ENCODE peak calls at places on chromosomes 11 and 22, in nine cellular contexts. B is left ventricle myocardium inferior; K is dorsolateral prefrontal cortex; F is CD8-positive, alpha-beta T cell; T is SK-N-SH; Q is uterus; W is cardiac muscle cell; J is A673; X is H9. L is an unnamed sample.

GRCh38 chr11:12813371-12814225 is 139.4 kb downstream of the TEAD1 start:
- DNase-seq in X (no peak), F (no peak), J (no peak), B (no peak), W (peak), K (no peak), Q (peak), T (no peak), L (no peak)

GRCh38 chr11:84498016-84498415 is 1129.1 kb downstream of the DLG2 start:
- DNase-seq in Q (no peak), B (no peak), J (no peak), T (no peak), W (peak), K (peak), F (no peak), X (no peak), L (no peak)

GRCh38 chr11:70933986-70934583 is 318.3 kb downstream of the SHANK2 start:
- DNase-seq in Q (no peak), X (no peak), T (no peak), K (no peak), J (no peak), F (no peak), B (no peak), W (no peak), L (no peak)

GRCh38 chr11:70271635-70271953 is 1.1 kb downstream of the PPFIA1 start:
- DNase-seq in K (no peak), B (no peak), Q (no peak), J (no peak), X (no peak), F (no peak), W (no peak), T (no peak), L (no peak)

GRCh38 chr11:7204778-7205177 is 46.9 kb upstream of the SYT9 start:
- DNase-seq in W (peak), Q (no peak), K (no peak), T (no peak), F (no peak), J (no peak), B (no peak), X (no peak), L (no peak)

GRCh38 chr11:68200639-68201038 is 12.5 kb downstream of the KMT5B start:
- DNase-seq in W (peak), K (no peak), X (no peak), T (no peak), B (no peak), F (no peak), Q (no peak), J (peak), L (no peak)

GRCh38 chr11:70824590-70825300 is 426.4 kb downstream of the CTTN start:
- DNase-seq in K (peak), W (peak), B (no peak), X (no peak), F (no peak), J (peak), T (peak), Q (no peak), L (no peak)

GRCh38 chr11:2781413-2782274 is 81.8 kb upstream of the KCNQ1OT1 start:
- DNase-seq in B (peak), X (no peak), K (peak), F (no peak), W (no peak), T (no peak), Q (peak), J (no peak), L (peak)

GRCh38 chr22:30650508-30651116 is 15.0 kb downstream of the SLC35E4 start:
- DNase-seq in F (no peak), K (peak), T (no peak), Q (no peak), B (no peak), J (no peak), X (no peak), W (no peak), L (no peak)

GRCh38 chr11:14973621-14974020 is 1.5 kb upstream of the CALCA start:
- DNase-seq in B (no peak), J (peak), K (no peak), T (peak), F (no peak), W (peak), X (peak), Q (no peak), L (no peak)

GRCh38 chr11:113673566-113674396 is 32.3 kb downstream of the TMPRSS5 start:
- DNase-seq in Q (no peak), J (no peak), X (no peak), F (no peak), W (no peak), T (no peak), K (no peak), B (no peak), L (no peak)

GRCh38 chr11:76793391-76793811 is 10.2 kb downstream of the TSKU start:
- DNase-seq in K (no peak), Q (peak), J (peak), F (no peak), T (peak), B (no peak), X (no peak), W (no peak), L (no peak)

GRCh38 chr11:28701760-28702449 is 593.7 kb downstream of the METTL15 start:
- DNase-seq in Q (no peak), W (no peak), B (no peak), T (no peak), F (no peak), J (peak), K (no peak), X (no peak), L (no peak)
- H3K27ac ChIP-seq in Q (no peak), W (no peak), B (no peak), T (peak), F (no peak), J (no peak), K (no peak), X (no peak), L (no peak)

GRCh38 chr11:59265735-59266134 is 53.0 kb upstream of the MPEG1 start:
- DNase-seq in Q (no peak), X (no peak), B (no peak), T (no peak), W (no peak), J (no peak), F (no peak), K (no peak), L (no peak)

GRCh38 chr11:59261150-59261549 is 48.4 kb upstream of the MPEG1 start:
- DNase-seq in X (no peak), B (no peak), F (no peak), J (no peak), Q (no peak), T (no peak), K (no peak), W (no peak), L (no peak)

GRCh38 chr11:59262419-59262818 is 49.7 kb upstream of the MPEG1 start:
- DNase-seq in T (no peak), Q (no peak), X (no peak), J (no peak), B (no peak), F (no peak), W (no peak), K (no peak), L (no peak)

GRCh38 chr11:59264736-59265135 is 52.0 kb upstream of the MPEG1 start:
- DNase-seq in T (no peak), K (no peak), X (no peak), Q (no peak), F (no peak), W (no peak), J (no peak), B (no peak), L (no peak)

GRCh38 chr11:59263225-59263894 is 50.6 kb upstream of the MPEG1 start:
- DNase-seq in W (no peak), X (peak), F (no peak), Q (no peak), K (no peak), B (no peak), J (no peak), T (no peak), L (no peak)
- TF ChIP-seq CTCF in W (no peak), X (peak), F (no peak), Q (no peak), K (no peak), B (no peak), J (peak), T (peak), L (no peak)

GRCh38 chr11:78420255-78420764 is 2.7 kb upstream of the GAB2 start:
- DNase-seq in T (peak), J (peak), B (peak), K (peak), F (peak), Q (peak), W (peak), X (peak), L (peak)

GRCh38 chr11:78425436-78425835 is 7.8 kb upstream of the GAB2 start:
- DNase-seq in X (no peak), K (no peak), T (peak), B (no peak), J (no peak), F (no peak), Q (no peak), W (peak), L (no peak)

GRCh38 chr11:78420796-78421209 is 3.2 kb upstream of the GAB2 start:
- DNase-seq in B (peak), W (peak), Q (peak), T (peak), J (peak), F (peak), X (no peak), K (peak), L (peak)

GRCh38 chr11:78424334-78425270 is 7.0 kb upstream of the GAB2 start:
- DNase-seq in T (peak), K (no peak), Q (no peak), W (peak), B (no peak), J (peak), X (no peak), F (no peak), L (no peak)

DNA sequence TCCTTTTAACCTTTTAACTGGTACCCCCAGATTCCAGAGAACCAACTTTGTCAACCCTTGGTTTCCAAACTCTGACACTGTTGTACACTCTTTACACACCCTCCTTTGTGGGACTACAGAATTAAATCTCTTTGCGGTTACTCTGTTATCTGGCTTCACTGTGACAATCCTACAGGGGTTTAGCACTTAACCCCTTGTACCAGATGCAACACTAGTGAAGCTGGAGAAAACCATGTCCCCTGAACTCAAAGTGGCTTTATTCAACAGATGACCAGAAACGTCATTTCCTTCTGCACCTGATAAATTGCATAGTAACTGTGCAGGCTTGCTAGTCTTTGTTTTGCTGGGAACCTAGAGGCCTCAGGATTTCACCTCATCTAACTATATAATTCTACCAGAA is 5.6 kb upstream of the GAB2 start:
- DNase-seq in T (no peak), Q (no peak), F (no peak), X (no peak), B (no peak), K (no peak), W (no peak), J (no peak), L (no peak)
- H3K27ac ChIP-seq in T (no peak), Q (no peak), F (no peak), X (no peak), B (no peak), K (no peak), W (no peak), J (no peak), L (no peak)

DNA sequence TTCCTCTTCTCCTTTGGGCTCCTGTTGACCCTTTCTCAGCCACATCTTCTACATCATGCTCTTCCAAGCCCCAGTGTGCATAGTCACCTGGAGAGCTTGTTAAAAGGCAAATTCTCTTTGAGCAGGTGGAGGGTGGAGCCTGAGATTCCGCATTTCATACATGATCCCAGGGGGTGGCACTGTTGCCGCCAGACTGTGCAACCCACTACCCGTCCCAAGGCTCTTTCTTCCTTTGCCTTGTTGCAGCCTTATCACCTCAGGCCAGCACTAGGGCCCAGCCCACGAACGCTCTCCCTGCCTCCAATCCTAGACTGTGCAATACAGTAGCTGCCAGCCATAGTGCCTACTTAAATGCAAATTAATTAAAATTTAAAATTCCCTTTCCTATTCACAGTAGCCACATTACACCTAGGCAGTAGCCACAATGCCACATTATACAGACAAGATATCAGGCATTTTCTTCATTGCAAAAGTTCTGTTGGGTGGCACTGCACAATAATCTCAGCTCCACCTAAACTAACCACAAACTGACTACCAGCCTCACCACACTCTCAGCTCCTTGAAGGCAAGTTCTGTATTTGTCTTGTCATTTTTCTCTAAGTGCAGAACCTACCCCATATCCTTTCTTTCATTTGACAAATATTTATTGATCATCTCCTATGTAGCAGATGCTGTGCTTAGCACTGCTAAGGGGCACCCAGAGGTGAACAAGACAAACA is 4.6 kb upstream of the KCNJ5 start:
- DNase-seq in W (no peak), T (peak), J (peak), X (no peak), K (no peak), F (no peak), Q (no peak), B (no peak), L (no peak)
- TF ChIP-seq CTCF in W (peak), T (peak), J (peak), X (peak), K (no peak), F (no peak), Q (no peak), B (peak), L (no peak)

GRCh38 chr22:19991645-19992451 is 24.8 kb downstream of the ARVCF start:
- DNase-seq in W (no peak), K (no peak), T (no peak), B (no peak), X (no peak), J (no peak), Q (no peak), F (peak), L (peak)
- H3K27ac ChIP-seq in W (no peak), K (peak), T (no peak), B (peak), X (no peak), J (no peak), Q (no peak), F (no peak), L (peak)

DNA sequence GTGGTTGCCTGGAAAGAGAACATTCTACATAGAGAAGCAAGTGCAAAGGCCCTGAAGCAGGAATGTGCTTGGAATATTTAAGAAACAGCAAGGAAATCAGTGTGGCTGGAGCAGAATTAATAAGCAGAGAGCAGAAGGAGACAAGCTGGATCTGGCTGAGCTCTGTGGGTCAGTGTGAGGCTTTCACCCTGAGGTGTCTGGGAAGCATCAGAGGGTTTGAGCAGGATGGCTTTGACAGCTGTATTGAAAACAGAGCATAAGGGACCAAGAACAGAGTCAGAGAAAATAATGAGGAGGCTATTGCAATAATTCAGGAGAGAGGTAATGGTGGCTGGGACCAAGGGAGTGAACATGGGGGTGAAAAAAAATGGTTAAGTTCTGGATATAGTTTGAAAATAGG is 199.6 kb downstream of the NXPE2 start:
- DNase-seq in B (no peak), X (no peak), W (no peak), J (no peak), F (no peak), K (no peak), T (peak), Q (no peak), L (no peak)
- TF ChIP-seq CTCF in B (no peak), X (no peak), W (no peak), J (no peak), F (no peak), K (no peak), T (no peak), Q (no peak), L (no peak)